ENCODE peak calls at places on chromosomes 4 and X, in four cellular contexts. W is WTC11, B is HepG2, S is K562. K is an unnamed sample.
A peak's percentile ranks its signal among the peaks of the same experiment; 100 is the strongest.

GRCh38 chr4:87425711-87426110 is 3.3 kb downstream of the NUDT9 start:
- DNase-seq in W (no peak), B (no peak), S (no peak), K (no peak)

GRCh38 chr4:113707013-113707412 is 54.5 kb downstream of the CAMK2D start:
- DNase-seq in W (no peak), B (no peak), S (no peak), K (no peak)

GRCh38 chr4:46648088-46648744 is 258.3 kb upstream of the GABRA2 start:
- DNase-seq in W (peak; percentile 63), B (peak; percentile 37), S (peak; percentile 7), K (peak; percentile 17)

GRCh38 chr4:40254961-40255721 is 58.3 kb downstream of the RHOH start:
- DNase-seq in W (no peak), B (peak; percentile 9), S (no peak), K (no peak)

GRCh38 chr4:7377223-7377865 is 57.4 kb downstream of the PSAPL1 start:
- DNase-seq in W (no peak), B (no peak), S (no peak), K (no peak)

GRCh38 chrX:124030520-124030919 is 69.0 kb downstream of the STAG2 start:
- DNase-seq in W (no peak), B (no peak), S (no peak), K (no peak)

GRCh38 chr4:86334020-86334750 is 25.7 kb downstream of the MAPK10 start:
- DNase-seq in W (no peak), B (no peak), S (no peak), K (no peak)

GRCh38 chr4:128591482-128591881 is 218.0 kb upstream of the JADE1 start:
- DNase-seq in W (no peak), B (no peak), S (no peak), K (no peak)

GRCh38 chrX:5823861-5824260 is 404.8 kb downstream of the NLGN4X start:
- DNase-seq in W (no peak), B (no peak), S (no peak), K (no peak)

GRCh38 chr4:102525099-102525498 is 23.9 kb downstream of the NFKB1 start:
- DNase-seq in W (no peak), B (no peak), S (no peak), K (no peak)

GRCh38 chr4:87029356-87029755 is 94.5 kb downstream of the AFF1 start:
- DNase-seq in W (no peak), B (no peak), S (no peak), K (no peak)

GRCh38 chr4:18291313-18291712 is 269.8 kb upstream of the LCORL start:
- DNase-seq in W (no peak), B (no peak), S (no peak), K (no peak)

GRCh38 chr4:135718019-135718418 is 1516.4 kb upstream of the PABPC4L start:
- DNase-seq in W (no peak), B (no peak), S (no peak), K (no peak)

GRCh38 chr4:140130677-140131076 is 23.3 kb downstream of the MAML3 start:
- DNase-seq in W (no peak), B (no peak), S (no peak), K (no peak)

GRCh38 chr4:29711226-29711625 is 1008.9 kb upstream of the PCDH7 start:
- DNase-seq in W (no peak), B (no peak), S (no peak), K (no peak)

GRCh38 chr4:162015090-162015489 is 148.7 kb downstream of the FSTL5 start:
- DNase-seq in W (no peak), B (no peak), S (no peak), K (no peak)

GRCh38 chr4:173121044-173121685 is 47.4 kb upstream of the GALNT7 start:
- DNase-seq in W (peak; percentile 44), B (no peak), S (peak; percentile 15), K (no peak)

GRCh38 chr4:86891785-86892638 is at the start of gene C4orf36:
- DNase-seq in W (peak; percentile 77), B (no peak), S (peak; percentile 56), K (peak; percentile 75)

GRCh38 chr4:26788341-26788733 is 72.3 kb upstream of the STIM2 start:
- DNase-seq in W (no peak), B (no peak), S (no peak), K (no peak)

GRCh38 chrX:118893923-118894322 is 70.3 kb downstream of the ZCCHC12 start:
- DNase-seq in W (no peak), B (no peak), S (no peak), K (no peak)

DNA sequence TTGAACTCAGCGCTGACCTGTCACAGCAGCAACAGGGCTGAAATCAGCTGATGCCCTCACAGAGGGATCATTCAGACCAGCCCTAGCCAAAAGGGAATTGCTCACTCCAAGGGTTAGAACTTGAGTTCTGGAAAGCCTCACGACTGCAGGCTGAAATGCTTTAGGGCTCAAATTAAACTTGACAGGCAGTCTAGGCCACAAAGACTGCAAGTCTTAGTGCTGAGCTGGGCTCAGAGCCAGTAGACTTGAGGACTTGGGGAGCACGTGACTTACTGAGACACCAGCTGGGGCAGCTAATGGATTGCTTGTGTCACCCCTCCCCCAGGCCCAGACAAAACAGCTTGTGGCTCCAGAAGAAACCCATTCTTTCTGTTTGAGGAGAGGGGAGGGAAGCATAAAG is 119.0 kb upstream of the SLC6A14 start:
- DNase-seq in W (no peak), B (no peak), S (no peak), K (no peak)
- TF ChIP-seq ELF4 in W (no peak), B (no peak), S (no peak), K (no peak)

DNA sequence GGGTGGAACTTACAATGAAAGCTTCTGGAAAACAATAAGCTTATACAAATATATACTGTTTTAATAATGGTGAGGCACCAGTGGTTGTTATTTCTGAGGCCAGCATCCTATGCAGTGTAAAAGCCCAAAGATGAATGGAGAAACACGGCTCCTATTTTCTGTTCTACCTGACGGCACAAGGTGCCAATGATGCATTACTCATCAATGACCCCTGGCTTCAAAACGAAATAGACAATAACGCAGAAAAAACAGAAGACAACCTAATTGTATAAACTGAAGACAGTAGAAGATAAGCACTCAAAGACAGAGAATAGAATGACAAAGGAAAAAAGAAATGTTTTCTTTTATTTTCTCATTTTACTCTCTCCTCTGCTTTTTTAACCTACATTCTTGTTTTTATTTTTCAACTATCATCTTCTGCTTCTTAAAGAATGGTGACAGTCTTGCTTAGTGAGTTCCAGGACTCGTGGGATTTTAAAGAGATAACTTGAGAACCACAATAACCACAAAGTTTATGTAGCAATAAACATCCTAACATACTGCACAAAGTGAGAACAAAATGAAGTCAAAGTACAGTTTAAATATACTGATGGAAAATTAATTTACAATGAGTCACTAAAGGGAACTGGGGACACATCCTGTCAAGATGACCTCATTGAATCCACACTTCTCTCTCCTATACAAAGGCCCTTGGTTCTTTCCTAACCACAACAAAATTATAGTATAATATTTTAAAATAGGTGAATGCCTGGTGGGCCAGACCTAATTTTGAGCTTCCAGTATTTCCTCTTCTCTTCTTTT is 169.8 kb downstream of the BTC start:
- DNase-seq in W (no peak), B (peak; percentile 85), S (no peak), K (no peak)
- TF ChIP-seq SP1 in W (no peak), B (no peak), S (no peak), K (no peak)

GRCh38 chrX:39551748-39552147 is 546.0 kb downstream of the BCOR start:
- DNase-seq in W (no peak), B (no peak), S (peak; percentile 11), K (no peak)

GRCh38 chrX:39556056-39556455 is 541.7 kb downstream of the BCOR start:
- DNase-seq in W (no peak), B (no peak), S (peak; percentile 16), K (peak; percentile 37)

DNA sequence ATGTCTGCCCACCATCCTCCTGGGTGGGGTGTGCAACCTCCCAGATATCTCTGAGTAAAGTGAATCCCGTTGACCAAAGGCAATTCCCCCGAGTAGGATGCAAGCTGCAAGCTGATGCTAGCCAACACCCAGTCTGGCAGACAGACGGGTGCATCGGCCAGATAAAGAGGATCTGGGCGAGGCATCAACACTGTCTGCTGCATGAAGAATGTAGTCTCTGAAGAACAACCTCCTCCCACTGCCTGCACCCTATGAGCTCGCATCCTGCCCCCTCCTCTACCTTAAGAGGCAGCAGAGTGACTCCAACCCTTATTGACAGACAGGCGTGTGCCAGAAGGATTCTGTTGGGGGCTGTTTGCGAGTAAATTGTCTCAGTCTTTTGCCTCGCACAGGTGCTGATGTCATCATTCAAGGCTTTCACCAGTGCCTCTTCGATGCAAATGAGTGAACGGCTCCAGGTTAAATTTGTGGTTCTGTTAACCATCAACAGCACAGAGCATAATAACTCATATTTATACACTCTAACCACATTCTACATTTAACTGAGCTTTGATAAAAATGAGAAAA is 546.9 kb downstream of the BCOR start:
- DNase-seq in W (no peak), B (no peak), S (peak; percentile 57), K (no peak)
- TF ChIP-seq ELF4 in W (no peak), B (no peak), S (no peak), K (no peak)

GRCh38 chr4:24287096-24287495 is 297.3 kb downstream of the DHX15 start:
- DNase-seq in W (no peak), B (no peak), S (no peak), K (no peak)
- TF ChIP-seq SP1 in W (no peak), B (no peak), S (no peak), K (no peak)

GRCh38 chr4:156223985-156224384 is 270.3 kb upstream of the CTSO start:
- DNase-seq in W (no peak), B (no peak), S (no peak), K (no peak)
- TF ChIP-seq ELF4 in W (no peak), B (no peak), S (no peak), K (no peak)

GRCh38 chr4:69999420-69999819 is 3.7 kb downstream of the STATH start:
- DNase-seq in W (no peak), B (no peak), S (no peak), K (no peak)

GRCh38 chr4:69994782-69995181 is 984 bp upstream of the STATH start:
- DNase-seq in W (no peak), B (no peak), S (no peak), K (no peak)

GRCh38 chr4:70000713-70001112 is 4.9 kb downstream of the STATH start:
- DNase-seq in W (no peak), B (no peak), S (no peak), K (no peak)

GRCh38 chr4:69991016-69991415 is 4.8 kb upstream of the STATH start:
- DNase-seq in W (no peak), B (no peak), S (no peak), K (no peak)

DNA sequence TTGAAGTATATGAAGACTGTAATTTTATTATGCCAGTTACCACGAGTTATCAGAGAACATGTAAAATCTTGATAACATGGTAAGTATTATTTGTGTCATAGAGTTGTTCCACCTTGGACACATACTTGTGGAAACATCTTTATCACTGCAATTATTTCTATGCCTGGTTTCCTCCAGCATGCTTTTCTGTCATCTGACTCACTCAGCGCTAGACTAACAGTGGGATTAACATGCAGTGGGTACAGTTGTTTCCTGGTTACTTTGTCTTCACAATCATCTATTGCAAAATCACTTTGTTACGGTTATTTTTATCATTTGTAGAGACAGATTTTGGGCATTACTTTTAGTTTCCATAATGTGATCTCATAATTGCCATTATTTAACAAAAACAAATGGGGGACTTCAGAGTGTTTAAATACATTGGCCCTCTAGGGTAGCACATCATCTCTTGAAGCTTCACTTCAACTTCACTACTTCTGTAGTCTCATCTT is at the start of gene STATH:
- DNase-seq in W (no peak), B (no peak), S (no peak), K (no peak)
- TF ChIP-seq SP1 in W (no peak), B (no peak), S (no peak), K (no peak)

K was measured in HEK293T.